ENCODE peak calls at places on chromosomes 11 and 22, in eight cellular contexts. One of them, this sample, is unnamed. For H3K36me3, the result is how much of the 10 kb centered on the place peaks cover.

GRCh38 chr11:104830080-104830479 is 68.2 kb downstream of the CASP12 start:
- DNase-seq in K562: no peak
- DNase-seq in neural progenitor cell: no peak
- DNase-seq in body of pancreas: no peak
- DNase-seq in cardiac muscle cell: peak
- DNase-seq in mucosa of descending colon: no peak
- DNase-seq in lower lobe of right lung: no peak
- DNase-seq in esophagus muscularis mucosa: no peak
- DNase-seq in this sample: peak

GRCh38 chr11:35276396-35276795 is 137.4 kb downstream of the CD44 start:
- DNase-seq in K562: no peak
- DNase-seq in neural progenitor cell: no peak
- DNase-seq in body of pancreas: peak
- DNase-seq in cardiac muscle cell: no peak
- DNase-seq in mucosa of descending colon: no peak
- DNase-seq in lower lobe of right lung: no peak
- DNase-seq in esophagus muscularis mucosa: no peak
- DNase-seq in this sample: no peak

GRCh38 chr11:131408011-131408640 is 37.7 kb downstream of the NTM start:
- DNase-seq in K562: no peak
- DNase-seq in neural progenitor cell: peak
- DNase-seq in body of pancreas: peak
- DNase-seq in cardiac muscle cell: peak
- DNase-seq in mucosa of descending colon: no peak
- DNase-seq in lower lobe of right lung: no peak
- DNase-seq in esophagus muscularis mucosa: no peak
- DNase-seq in this sample: peak

GRCh38 chr22:30104501-30105156 is 24.4 kb downstream of the HORMAD2 start:
- DNase-seq in K562: no peak
- DNase-seq in neural progenitor cell: no peak
- DNase-seq in body of pancreas: no peak
- DNase-seq in cardiac muscle cell: peak
- DNase-seq in mucosa of descending colon: no peak
- DNase-seq in lower lobe of right lung: no peak
- DNase-seq in esophagus muscularis mucosa: no peak
- DNase-seq in this sample: no peak

GRCh38 chr11:12393691-12394090 is 16.3 kb downstream of the PARVA start:
- DNase-seq in K562: no peak
- DNase-seq in neural progenitor cell: no peak
- DNase-seq in body of pancreas: no peak
- DNase-seq in cardiac muscle cell: no peak
- DNase-seq in mucosa of descending colon: no peak
- DNase-seq in lower lobe of right lung: no peak
- DNase-seq in esophagus muscularis mucosa: peak
- DNase-seq in this sample: no peak

GRCh38 chr11:117961896-117962295 is 24.3 kb upstream of the IL10RA start:
- DNase-seq in K562: no peak
- DNase-seq in neural progenitor cell: no peak
- DNase-seq in body of pancreas: no peak
- DNase-seq in cardiac muscle cell: no peak
- DNase-seq in mucosa of descending colon: no peak
- DNase-seq in lower lobe of right lung: no peak
- DNase-seq in esophagus muscularis mucosa: no peak
- DNase-seq in this sample: no peak

GRCh38 chr22:30744224-30744623 is 49.5 kb downstream of the OSBP2 start:
- DNase-seq in K562: peak
- DNase-seq in neural progenitor cell: no peak
- DNase-seq in body of pancreas: no peak
- DNase-seq in cardiac muscle cell: no peak
- DNase-seq in mucosa of descending colon: no peak
- DNase-seq in lower lobe of right lung: no peak
- DNase-seq in esophagus muscularis mucosa: no peak
- DNase-seq in this sample: no peak

GRCh38 chr11:35029979-35030378 is 109.0 kb upstream of the CD44 start:
- DNase-seq in K562: peak
- DNase-seq in neural progenitor cell: no peak
- DNase-seq in body of pancreas: no peak
- DNase-seq in cardiac muscle cell: peak
- DNase-seq in mucosa of descending colon: no peak
- DNase-seq in lower lobe of right lung: no peak
- DNase-seq in esophagus muscularis mucosa: no peak
- DNase-seq in this sample: no peak

GRCh38 chr11:69074786-69075185 is 26.1 kb downstream of the TPCN2 start:
- DNase-seq in K562: no peak
- DNase-seq in neural progenitor cell: no peak
- DNase-seq in body of pancreas: no peak
- DNase-seq in cardiac muscle cell: peak
- DNase-seq in mucosa of descending colon: no peak
- DNase-seq in lower lobe of right lung: no peak
- DNase-seq in esophagus muscularis mucosa: no peak
- DNase-seq in this sample: no peak

GRCh38 chr11:3949132-3949531 is 93.7 kb downstream of the STIM1 start:
- DNase-seq in K562: no peak
- DNase-seq in neural progenitor cell: no peak
- DNase-seq in body of pancreas: no peak
- DNase-seq in cardiac muscle cell: no peak
- DNase-seq in mucosa of descending colon: no peak
- DNase-seq in lower lobe of right lung: no peak
- DNase-seq in esophagus muscularis mucosa: no peak
- DNase-seq in this sample: no peak

GRCh38 chr11:105609341-105609781 is 512 bp upstream of the GRIA4 start:
- DNase-seq in K562: peak
- DNase-seq in neural progenitor cell: peak
- DNase-seq in body of pancreas: peak
- DNase-seq in cardiac muscle cell: peak
- DNase-seq in mucosa of descending colon: no peak
- DNase-seq in lower lobe of right lung: no peak
- DNase-seq in esophagus muscularis mucosa: no peak
- DNase-seq in this sample: no peak

DNA sequence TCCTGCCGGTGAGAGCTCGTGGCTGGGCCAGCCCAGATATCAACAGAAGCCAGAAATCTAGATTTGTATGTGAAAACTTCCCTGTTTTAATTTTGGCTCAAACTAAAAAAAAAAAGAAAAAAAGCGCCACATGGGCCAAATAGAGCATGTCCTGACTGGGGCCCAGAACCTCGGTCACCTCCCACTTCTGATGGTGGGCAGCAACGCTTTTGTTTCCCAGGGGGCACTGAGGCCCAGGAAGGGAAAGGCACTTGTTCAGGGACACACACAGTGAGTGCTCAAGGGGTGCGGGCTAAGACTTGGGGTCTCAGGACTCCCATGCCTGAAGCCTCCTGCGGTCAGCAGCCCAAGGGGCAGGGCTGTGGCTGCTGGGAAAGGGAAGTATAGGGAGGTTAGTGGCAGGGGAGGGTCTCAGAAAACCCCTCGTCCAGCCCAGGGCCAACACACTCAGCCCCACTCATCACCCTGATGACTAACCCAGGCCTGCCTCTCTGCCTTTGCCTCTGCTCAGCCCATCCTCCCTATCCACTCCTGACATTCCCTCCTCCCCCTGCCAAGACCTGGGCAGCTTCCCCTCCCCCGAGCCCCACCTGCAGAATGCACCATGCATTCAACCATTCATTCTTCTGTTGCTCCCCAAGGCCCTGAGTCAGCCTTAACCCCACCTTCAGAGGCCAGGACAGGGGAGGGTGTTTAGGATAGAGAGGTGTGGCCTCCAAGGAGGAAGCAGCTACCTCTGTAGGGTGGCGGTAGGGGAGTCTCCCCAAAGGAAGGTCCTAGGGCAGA is 30.0 kb upstream of the TCF20 start:
- DNase-seq in K562: peak
- DNase-seq in neural progenitor cell: no peak
- DNase-seq in body of pancreas: no peak
- DNase-seq in cardiac muscle cell: no peak
- DNase-seq in mucosa of descending colon: no peak
- DNase-seq in lower lobe of right lung: no peak
- DNase-seq in esophagus muscularis mucosa: no peak
- DNase-seq in this sample: no peak
- H3K4me3 ChIP-seq in K562: no peak
- H3K4me3 ChIP-seq in neural progenitor cell: peak
- H3K4me3 ChIP-seq in body of pancreas: no peak
- H3K4me3 ChIP-seq in cardiac muscle cell: no peak
- H3K4me3 ChIP-seq in mucosa of descending colon: no peak
- H3K4me3 ChIP-seq in lower lobe of right lung: peak
- H3K4me3 ChIP-seq in esophagus muscularis mucosa: no peak
- H3K4me3 ChIP-seq in this sample: no peak

DNA sequence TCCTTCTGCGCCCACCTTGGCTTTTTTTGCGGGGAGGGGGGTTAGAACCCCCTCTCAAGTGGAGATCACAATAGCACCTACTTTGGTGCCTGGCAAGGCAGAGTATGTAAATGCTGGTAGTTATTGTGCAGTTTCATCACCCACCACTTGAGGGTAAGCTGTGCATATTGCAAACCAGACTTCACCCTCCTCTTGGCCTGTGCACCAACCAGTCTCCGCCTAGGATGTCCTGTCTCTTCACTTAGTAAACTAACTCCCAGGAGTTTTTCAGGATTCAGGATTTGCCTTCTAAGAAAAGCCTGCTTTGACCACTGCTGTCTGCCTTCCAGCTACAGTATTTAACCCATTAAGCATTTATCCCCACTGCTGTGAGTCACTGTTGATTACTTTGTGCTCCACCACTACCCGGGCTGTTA is 2.0 kb upstream of the UBXN1 start:
- DNase-seq in K562: peak
- DNase-seq in neural progenitor cell: peak
- DNase-seq in body of pancreas: peak
- DNase-seq in cardiac muscle cell: peak
- DNase-seq in mucosa of descending colon: peak
- DNase-seq in lower lobe of right lung: no peak
- DNase-seq in esophagus muscularis mucosa: no peak
- DNase-seq in this sample: no peak
- TF ChIP-seq CTCF in K562: peak
- TF ChIP-seq CTCF in neural progenitor cell: peak
- TF ChIP-seq CTCF in body of pancreas: peak
- TF ChIP-seq CTCF in cardiac muscle cell: peak
- TF ChIP-seq CTCF in mucosa of descending colon: no peak
- TF ChIP-seq CTCF in lower lobe of right lung: peak
- TF ChIP-seq CTCF in esophagus muscularis mucosa: peak
- TF ChIP-seq CTCF in this sample: peak

GRCh38 chr11:65352783-65353182 is 1.8 kb upstream of the TIGD3 start:
- DNase-seq in K562: no peak
- DNase-seq in neural progenitor cell: no peak
- DNase-seq in body of pancreas: no peak
- DNase-seq in cardiac muscle cell: peak
- DNase-seq in mucosa of descending colon: no peak
- DNase-seq in lower lobe of right lung: no peak
- DNase-seq in esophagus muscularis mucosa: no peak
- DNase-seq in this sample: no peak

GRCh38 chr11:65353900-65354264 is 669 bp upstream of the TIGD3 start:
- DNase-seq in K562: no peak
- DNase-seq in neural progenitor cell: no peak
- DNase-seq in body of pancreas: no peak
- DNase-seq in cardiac muscle cell: no peak
- DNase-seq in mucosa of descending colon: peak
- DNase-seq in lower lobe of right lung: no peak
- DNase-seq in esophagus muscularis mucosa: no peak
- DNase-seq in this sample: no peak

GRCh38 chr11:65354265-65355012 is at the start of gene TIGD3:
- DNase-seq in K562: peak
- DNase-seq in neural progenitor cell: peak
- DNase-seq in body of pancreas: peak
- DNase-seq in cardiac muscle cell: peak
- DNase-seq in mucosa of descending colon: peak
- DNase-seq in lower lobe of right lung: peak
- DNase-seq in esophagus muscularis mucosa: peak
- DNase-seq in this sample: peak

GRCh38 chr11:65355013-65355775 is 643 bp downstream of the TIGD3 start:
- DNase-seq in K562: peak
- DNase-seq in neural progenitor cell: peak
- DNase-seq in body of pancreas: peak
- DNase-seq in cardiac muscle cell: no peak
- DNase-seq in mucosa of descending colon: peak
- DNase-seq in lower lobe of right lung: peak
- DNase-seq in esophagus muscularis mucosa: no peak
- DNase-seq in this sample: no peak

GRCh38 chr11:65353376-65353775 is 1.2 kb upstream of the TIGD3 start:
- DNase-seq in K562: no peak
- DNase-seq in neural progenitor cell: no peak
- DNase-seq in body of pancreas: no peak
- DNase-seq in cardiac muscle cell: no peak
- DNase-seq in mucosa of descending colon: peak
- DNase-seq in lower lobe of right lung: no peak
- DNase-seq in esophagus muscularis mucosa: no peak
- DNase-seq in this sample: no peak
- H3K36me3 ChIP-seq in K562: under half
- H3K36me3 ChIP-seq in neural progenitor cell: under half
- H3K36me3 ChIP-seq in body of pancreas: under half
- H3K36me3 ChIP-seq in cardiac muscle cell: under half
- H3K36me3 ChIP-seq in mucosa of descending colon: under half
- H3K36me3 ChIP-seq in lower lobe of right lung: under half
- H3K36me3 ChIP-seq in esophagus muscularis mucosa: under half
- H3K36me3 ChIP-seq in this sample: under half

DNA sequence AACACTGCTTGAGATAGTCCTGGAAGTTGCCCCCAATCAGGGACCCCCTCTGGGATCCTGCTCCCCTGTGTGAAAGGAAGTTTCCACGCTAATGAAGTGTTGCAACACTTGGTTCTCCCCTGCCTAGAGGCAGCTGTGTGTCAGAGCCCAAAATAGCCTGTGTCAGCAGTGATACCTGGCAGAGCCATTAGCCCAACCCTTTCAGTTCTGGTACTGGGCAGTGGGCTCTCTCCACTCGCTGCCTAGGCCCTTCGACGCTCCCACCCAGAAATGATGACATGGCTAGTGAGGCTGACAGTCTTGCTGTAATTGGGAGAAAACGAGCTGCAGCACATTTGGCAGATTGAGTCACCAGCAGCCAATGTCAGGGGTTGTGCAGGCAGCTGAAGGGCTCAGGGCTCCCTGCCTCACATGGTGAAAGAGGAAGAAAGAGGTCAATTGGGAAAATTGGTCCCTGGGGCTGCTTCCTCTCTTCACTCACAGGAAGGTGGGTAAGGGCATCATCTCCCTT is 1.4 kb upstream of the NXF1 start:
- DNase-seq in K562: no peak
- DNase-seq in neural progenitor cell: no peak
- DNase-seq in body of pancreas: peak
- DNase-seq in cardiac muscle cell: peak
- DNase-seq in mucosa of descending colon: no peak
- DNase-seq in lower lobe of right lung: peak
- DNase-seq in esophagus muscularis mucosa: no peak
- DNase-seq in this sample: no peak
- H3K4me3 ChIP-seq in K562: peak
- H3K4me3 ChIP-seq in neural progenitor cell: peak
- H3K4me3 ChIP-seq in body of pancreas: no peak
- H3K4me3 ChIP-seq in cardiac muscle cell: no peak
- H3K4me3 ChIP-seq in mucosa of descending colon: no peak
- H3K4me3 ChIP-seq in lower lobe of right lung: no peak
- H3K4me3 ChIP-seq in esophagus muscularis mucosa: no peak
- H3K4me3 ChIP-seq in this sample: no peak

DNA sequence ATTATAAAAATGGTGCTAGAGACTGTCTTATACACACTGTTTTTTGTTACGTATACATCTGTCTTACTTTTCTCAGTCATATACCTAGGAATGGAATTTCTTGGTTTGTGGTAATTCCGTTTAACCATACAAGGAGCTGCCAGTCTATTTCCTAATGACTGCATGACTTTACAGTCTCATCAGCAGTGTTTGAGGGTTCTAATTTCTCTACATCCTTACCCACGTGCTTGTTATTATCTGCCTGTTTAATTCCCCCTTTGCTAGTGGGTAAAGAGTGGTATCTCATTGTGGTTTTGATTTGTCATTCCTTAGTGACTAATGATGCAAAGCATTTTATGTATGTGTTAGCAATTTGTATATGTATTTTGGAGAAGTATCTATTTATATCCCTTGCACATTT is 1008.0 kb downstream of the FAM181B start:
- DNase-seq in K562: no peak
- DNase-seq in neural progenitor cell: no peak
- DNase-seq in body of pancreas: no peak
- DNase-seq in cardiac muscle cell: peak
- DNase-seq in mucosa of descending colon: no peak
- DNase-seq in lower lobe of right lung: no peak
- DNase-seq in esophagus muscularis mucosa: no peak
- DNase-seq in this sample: no peak
- TF ChIP-seq CTCF in K562: no peak
- TF ChIP-seq CTCF in neural progenitor cell: no peak
- TF ChIP-seq CTCF in body of pancreas: no peak
- TF ChIP-seq CTCF in cardiac muscle cell: no peak
- TF ChIP-seq CTCF in mucosa of descending colon: no peak
- TF ChIP-seq CTCF in lower lobe of right lung: no peak
- TF ChIP-seq CTCF in esophagus muscularis mucosa: no peak
- TF ChIP-seq CTCF in this sample: no peak